ENCODE peak calls at places on chromosomes 4 and X, in six cellular contexts. M is heart right ventricle; A is CD8-positive, alpha-beta T cell; N is suprapubic skin; X is CD4-positive, alpha-beta memory T cell; K is dorsolateral prefrontal cortex. R is an unnamed sample.

GRCh38 chr4:184383497-184384055 is 90.8 kb downstream of the IRF2 start:
- DNase-seq in M (no peak), A (no peak), N (no peak), X (no peak), K (no peak), R (no peak)

GRCh38 chrX:15882704-15883539 is 28.3 kb upstream of the AP1S2 start:
- DNase-seq in M (no peak), A (no peak), N (no peak), X (no peak), K (no peak), R (no peak)

GRCh38 chrX:148567229-148567628 is 66.8 kb downstream of the AFF2 start:
- DNase-seq in M (no peak), A (no peak), N (no peak), X (no peak), K (no peak), R (no peak)

GRCh38 chr4:26031704-26032103 is 117.7 kb downstream of the SMIM20 start:
- DNase-seq in M (no peak), A (no peak), N (no peak), X (no peak), K (no peak), R (no peak)

GRCh38 chrX:38110231-38110630 is 103.9 kb downstream of the SYTL5 start:
- DNase-seq in M (no peak), A (no peak), N (no peak), X (no peak), K (no peak), R (no peak)

GRCh38 chr4:32133734-32134133 is 1413.6 kb downstream of the PCDH7 start:
- DNase-seq in M (no peak), A (no peak), N (no peak), X (no peak), K (no peak), R (no peak)

GRCh38 chrX:113980953-113981352 is 602.9 kb upstream of the HTR2C start:
- DNase-seq in M (no peak), A (no peak), N (no peak), X (no peak), K (no peak), R (no peak)

GRCh38 chr4:169484485-169484884 is 127.9 kb downstream of the NEK1 start:
- DNase-seq in M (no peak), A (no peak), N (no peak), X (no peak), K (no peak), R (no peak)

GRCh38 chrX:115679460-115679859 is 118.5 kb downstream of the PLS3 start:
- DNase-seq in M (no peak), A (no peak), N (no peak), X (no peak), K (no peak), R (no peak)

GRCh38 chr4:8508731-8509130 is 68.2 kb downstream of the TRMT44 start:
- DNase-seq in M (no peak), A (no peak), N (no peak), X (no peak), K (no peak), R (no peak)

GRCh38 chr4:173426064-173426463 is 27.1 kb upstream of the SCRG1 start:
- DNase-seq in M (no peak), A (no peak), N (no peak), X (no peak), K (no peak), R (peak; percentile 22)

GRCh38 chr4:97150966-97151365 is 992.3 kb downstream of the STPG2 start:
- DNase-seq in M (no peak), A (no peak), N (no peak), X (no peak), K (no peak), R (no peak)

GRCh38 chrX:97597954-97598353 is 714.2 kb downstream of the RPA4 start:
- DNase-seq in M (no peak), A (no peak), N (no peak), X (no peak), K (no peak), R (no peak)

GRCh38 chr4:140094701-140095420 is 59.1 kb downstream of the MAML3 start:
- DNase-seq in M (peak; percentile 61), A (peak; percentile 61), N (peak; percentile 85), X (peak; percentile 75), K (peak; percentile 70), R (peak; percentile 67)

GRCh38 chr4:114302472-114302871 is 296.1 kb upstream of the UGT8 start:
- DNase-seq in M (no peak), A (no peak), N (no peak), X (no peak), K (no peak), R (no peak)

GRCh38 chrX:120334137-120334536 is 22.9 kb upstream of the TMEM255A start:
- DNase-seq in M (no peak), A (no peak), N (no peak), X (no peak), K (no peak), R (no peak)

GRCh38 chr4:181520790-181521189 is 722.4 kb upstream of the TENM3 start:
- DNase-seq in M (no peak), A (no peak), N (no peak), X (no peak), K (no peak), R (no peak)

GRCh38 chrX:135185795-135186443 is 14.7 kb upstream of the CT55 start:
- DNase-seq in M (no peak), A (no peak), N (no peak), X (no peak), K (no peak), R (peak; percentile 44)

GRCh38 chr4:157280673-157281072 is 60.1 kb downstream of the GRIA2 start:
- DNase-seq in M (no peak), A (no peak), N (no peak), X (no peak), K (no peak), R (no peak)

GRCh38 chr4:84582988-84583870 is at the start of gene CDS1:
- DNase-seq in M (no peak), A (no peak), N (peak; percentile 80), X (peak; percentile 53), K (peak; percentile 53), R (no peak)

GRCh38 chrX:51257490-51257889 is 75.1 kb upstream of the NUDT10 start:
- DNase-seq in M (no peak), A (no peak), N (no peak), X (no peak), K (no peak), R (no peak)

GRCh38 chr4:71187399-71188196 is 151.2 kb upstream of the SLC4A4 start:
- DNase-seq in M (peak; percentile 16), A (peak; percentile 54), N (no peak), X (peak; percentile 41), K (peak; percentile 51), R (peak; percentile 9)

GRCh38 chrX:22629105-22629725 is 356.5 kb downstream of the CBLL2 start:
- DNase-seq in M (no peak), A (no peak), N (no peak), X (no peak), K (no peak), R (no peak)

GRCh38 chr4:85803846-85804245 is 328.9 kb downstream of the ARHGAP24 start:
- DNase-seq in M (no peak), A (no peak), N (no peak), X (no peak), K (no peak), R (no peak)

GRCh38 chr4:85806346-85806745 is 331.4 kb downstream of the ARHGAP24 start:
- DNase-seq in M (no peak), A (no peak), N (no peak), X (no peak), K (no peak), R (no peak)

GRCh38 chr4:85807247-85807915 is 332.4 kb downstream of the ARHGAP24 start:
- DNase-seq in M (peak; percentile 79), A (no peak), N (no peak), X (no peak), K (no peak), R (no peak)

GRCh38 chr4:85808864-85809263 is 333.9 kb downstream of the ARHGAP24 start:
- DNase-seq in M (no peak), A (no peak), N (no peak), X (no peak), K (no peak), R (no peak)

DNA sequence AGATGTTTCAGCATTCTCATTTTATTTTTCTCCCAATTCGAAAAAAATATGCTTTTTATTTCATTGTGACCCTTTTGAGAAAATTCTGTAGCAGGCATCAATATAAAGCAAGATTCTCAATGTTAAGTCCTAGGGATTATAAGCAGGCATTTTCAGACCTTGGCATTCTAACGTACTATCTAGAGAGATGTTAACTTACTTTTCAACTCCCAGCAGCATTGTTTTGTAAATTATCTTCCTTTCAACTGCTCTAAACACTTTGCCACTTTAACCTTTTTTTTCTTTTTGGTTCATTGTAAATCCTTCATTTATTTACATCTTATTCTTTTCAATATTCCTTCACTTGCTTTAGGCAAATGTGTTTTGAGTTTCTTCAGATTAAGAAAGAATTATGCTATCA is 333.2 kb downstream of the ARHGAP24 start:
- DNase-seq in M (no peak), A (no peak), N (no peak), X (no peak), K (no peak), R (no peak)
- H3K4me3 ChIP-seq in M (no peak overlapping the region), A (no peak overlapping the region), N (no peak overlapping the region), X (no peak overlapping the region), K (no peak overlapping the region), R (no peak overlapping the region)

DNA sequence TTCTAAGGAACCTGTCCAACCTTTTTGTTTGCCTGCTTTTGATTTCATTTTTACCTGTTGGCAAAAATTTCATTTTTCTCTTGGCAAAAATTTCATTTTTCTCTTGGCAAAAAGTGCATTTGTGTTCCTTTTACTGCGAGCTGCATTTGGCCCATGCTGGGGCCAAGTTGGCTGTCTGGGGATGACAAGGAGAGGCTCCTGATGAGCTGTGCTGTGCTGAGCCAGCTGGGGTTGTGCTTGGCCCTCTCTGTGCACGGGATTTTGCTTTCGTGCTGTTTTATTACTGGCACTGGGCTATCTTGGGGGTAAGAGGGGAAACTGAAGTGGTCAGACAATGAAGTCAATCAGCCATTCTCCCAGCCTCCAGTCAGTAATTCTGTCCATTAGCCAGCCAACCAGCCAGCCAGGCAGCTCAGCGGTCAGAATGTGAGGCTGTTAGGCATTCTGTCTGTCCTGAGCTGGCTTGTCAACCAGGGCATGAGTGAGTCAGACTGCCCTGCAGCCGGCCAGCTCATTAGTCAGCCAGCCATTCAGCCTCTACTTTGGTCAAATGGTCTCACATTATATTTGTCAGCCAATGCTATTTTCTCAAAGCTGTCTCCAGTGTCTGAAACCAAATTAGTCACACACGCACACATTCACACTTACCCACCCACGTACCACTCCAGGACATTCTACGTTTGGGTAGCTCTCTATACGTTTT is 56.9 kb upstream of the PRPS1 start:
- DNase-seq in M (no peak), A (no peak), N (no peak), X (no peak), K (no peak), R (no peak)
- H3K27me3 ChIP-seq in M (no peaks in the 10 kb centered on the region), A (no peaks in the 10 kb centered on the region), N (no peaks in the 10 kb centered on the region), X (no peaks in the 10 kb centered on the region), K (peaks cover 35% of the 10 kb centered on the region), R (no peaks in the 10 kb centered on the region)

DNA sequence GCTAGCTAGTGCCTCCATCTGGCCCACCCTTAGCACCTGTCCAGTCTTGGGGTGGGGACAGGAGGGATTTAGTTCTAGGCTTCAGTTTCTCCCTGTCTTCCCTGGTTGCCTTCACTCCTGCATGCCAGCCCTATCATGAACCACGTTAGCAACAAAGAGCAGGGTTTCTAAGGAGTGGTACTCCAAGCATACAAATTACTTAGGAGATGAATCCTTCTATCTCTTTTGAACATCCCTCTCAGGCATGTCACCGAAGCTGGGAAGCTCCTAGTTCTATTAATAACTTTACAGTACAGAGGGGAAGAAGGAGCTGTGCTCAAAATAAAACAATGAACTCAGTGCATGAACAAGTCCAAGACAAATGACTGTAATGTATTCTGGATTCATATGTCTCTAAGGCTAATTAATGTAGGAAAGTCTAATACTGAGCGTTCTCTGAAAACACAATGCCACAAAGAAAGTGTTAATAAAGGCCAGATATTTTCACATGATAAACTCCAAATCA is 450.6 kb upstream of the RASGEF1B start:
- DNase-seq in M (no peak), A (no peak), N (no peak), X (no peak), K (no peak), R (no peak)
- H3K4me3 ChIP-seq in M (no peak overlapping the region), A (no peak overlapping the region), N (no peak overlapping the region), X (no peak overlapping the region), K (no peak overlapping the region), R (no peak overlapping the region)

GRCh38 chr4:37680089-37680488 is 6.1 kb downstream of the RELL1 start:
- DNase-seq in M (no peak), A (no peak), N (no peak), X (no peak), K (no peak), R (no peak)
- H3K27me3 ChIP-seq in M (no peaks in the 10 kb centered on the region), A (no peaks in the 10 kb centered on the region), N (no peaks in the 10 kb centered on the region), X (no peaks in the 10 kb centered on the region), K (no peaks in the 10 kb centered on the region), R (no peaks in the 10 kb centered on the region)